ENCODE peak calls at places on chromosomes 1 and 21, in four cellular contexts. U is tibial artery, C is IMR-90, K is PC-9. Q is an unnamed sample.
A peak's percentile ranks its signal among the peaks of the same experiment; 100 is the strongest.

GRCh38 chr21:45167796-45168222 is 93.4 kb downstream of the ADARB1 start:
- DNase-seq in U (no peak), K (no peak), C (peak; percentile 78), Q (no peak)

GRCh38 chr1:92291372-92291999 is 7.3 kb downstream of the GLMN start:
- DNase-seq in C (peak; percentile 77), U (no peak), K (peak; percentile 9), Q (peak; percentile 57)

GRCh38 chr1:24505816-24506215 is 3.2 kb downstream of the RCAN3 start:
- DNase-seq in C (no peak), U (no peak), K (no peak), Q (no peak)

GRCh38 chr1:30088594-30089556 is 634.5 kb downstream of the MATN1 start:
- DNase-seq in C (no peak), K (no peak), U (no peak), Q (peak; percentile 61)

GRCh38 chr1:26275580-26276431 is 4.1 kb upstream of the SH3BGRL3 start:
- DNase-seq in C (peak; percentile 95), K (peak; percentile 69), U (peak; percentile 92), Q (peak; percentile 96)

GRCh38 chr1:180444522-180444921 is 57.9 kb downstream of the ACBD6 start:
- DNase-seq in C (no peak), U (no peak), K (no peak), Q (no peak)

GRCh38 chr1:77817368-77818209 is 38.1 kb downstream of the MIGA1 start:
- DNase-seq in U (no peak), C (peak; percentile 54), K (no peak), Q (no peak)

GRCh38 chr1:101237229-101237837 is 514 bp downstream of the S1PR1 start:
- DNase-seq in U (no peak), C (peak; percentile 75), K (no peak), Q (peak; percentile 15)

GRCh38 chr1:16491056-16491675 is 22.9 kb downstream of the RNU1-1 start:
- DNase-seq in K (no peak), U (peak; percentile 35), C (no peak), Q (no peak)

GRCh38 chr1:71015745-71016144 is 31.9 kb downstream of the PTGER3 start:
- DNase-seq in U (no peak), C (no peak), K (no peak), Q (no peak)

GRCh38 chr1:71093938-71094337 is 13.1 kb upstream of the ZRANB2 start:
- DNase-seq in K (no peak), C (peak; percentile 45), U (no peak), Q (no peak)

GRCh38 chr1:10691740-10692125 is 104.7 kb downstream of the CASZ1 start:
- DNase-seq in C (no peak), U (peak; percentile 79), K (no peak), Q (no peak)

GRCh38 chr1:14055442-14056225 is 355.6 kb downstream of the PRDM2 start:
- DNase-seq in U (no peak), C (no peak), K (no peak), Q (no peak)

GRCh38 chr1:28417441-28418277 is 48.1 kb downstream of the PHACTR4 start:
- DNase-seq in K (peak; percentile 58), C (peak; percentile 65), U (no peak), Q (no peak)

GRCh38 chr1:179817789-179818188 is 59.8 kb downstream of the TOR1AIP2 start:
- DNase-seq in K (no peak), U (peak; percentile 67), C (peak; percentile 53), Q (peak; percentile 66)

GRCh38 chr1:212260557-212261342 is 24.5 kb upstream of the PPP2R5A start:
- DNase-seq in U (no peak), C (peak; percentile 35), K (peak; percentile 58), Q (no peak)

GRCh38 chr21:42654913-42655796 is 1.7 kb downstream of the PDE9A start:
- DNase-seq in U (no peak), K (no peak), C (no peak), Q (peak; percentile 42)

GRCh38 chr1:61836649-61837048 is 94.4 kb downstream of the PATJ start:
- DNase-seq in U (peak; percentile 85), C (no peak), K (no peak), Q (no peak)

GRCh38 chr1:6891781-6892579 is 106.7 kb downstream of the CAMTA1 start:
- DNase-seq in U (no peak), K (no peak), C (no peak), Q (no peak)

GRCh38 chr1:2942410-2942809 is 78.9 kb upstream of the ACTRT2 start:
- DNase-seq in C (no peak), K (no peak), U (peak; percentile 56), Q (peak; percentile 21)

GRCh38 chr1:99917214-99917613 is 52.6 kb upstream of the SLC35A3 start:
- DNase-seq in U (no peak), K (no peak), C (no peak), Q (no peak)

GRCh38 chr1:234643111-234643849 is 33.3 kb upstream of the IRF2BP2 start:
- DNase-seq in U (no peak), C (no peak), K (no peak), Q (peak; percentile 76)

GRCh38 chr1:158706096-158706495 is 5.6 kb upstream of the OR6K2 start:
- DNase-seq in U (no peak), K (no peak), C (no peak), Q (no peak)

GRCh38 chr1:31243451-31244286 is 4.0 kb upstream of the NKAIN1 start:
- DNase-seq in K (no peak), C (peak; percentile 19), U (no peak), Q (no peak)

GRCh38 chr1:41044197-41044596 is 22.7 kb upstream of the SLFNL1 start:
- DNase-seq in K (no peak), U (no peak), C (no peak), Q (peak; percentile 39)

GRCh38 chr21:46594276-46594675 is 10.6 kb downstream of the S100B start:
- DNase-seq in C (no peak), K (no peak), U (no peak), Q (no peak)

GRCh38 chr1:204842892-204843291 is 27.8 kb upstream of the NFASC start:
- DNase-seq in C (no peak), K (no peak), U (no peak), Q (no peak)

GRCh38 chr1:163824006-163824405 is 502.3 kb downstream of the NUF2 start:
- DNase-seq in U (no peak), C (peak; percentile 43), K (no peak), Q (peak; percentile 4)

GRCh38 chr1:205271277-205271676 is 43.5 kb downstream of the TMCC2 start:
- DNase-seq in C (peak; percentile 64), U (no peak), K (no peak), Q (no peak)

GRCh38 chr1:63817152-63817667 is 43.4 kb downstream of the ROR1 start:
- DNase-seq in U (no peak), C (peak; percentile 33), K (no peak), Q (no peak)

DNA sequence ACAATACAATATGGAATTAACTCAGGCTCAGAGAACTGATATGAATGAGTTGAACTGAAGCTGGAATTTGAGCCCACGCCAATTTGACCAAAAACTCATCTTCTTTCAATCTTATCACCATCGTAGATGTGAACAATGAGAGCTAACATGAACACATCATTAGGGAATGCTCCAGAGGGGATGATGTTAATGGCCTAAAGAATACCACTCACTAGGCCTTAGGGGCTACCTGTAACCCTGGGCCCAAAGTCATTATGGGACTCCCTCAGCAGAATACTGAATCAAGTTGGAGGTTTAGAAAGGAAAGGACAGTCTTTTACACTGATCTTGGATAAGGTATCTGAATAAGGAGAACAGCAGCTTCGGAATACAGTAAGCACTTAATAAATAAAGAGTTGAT is 73.6 kb downstream of the C1orf94 start:
- DNase-seq in U (no peak), C (no peak), K (no peak), Q (no peak)
- H3K4me3 ChIP-seq in U (no peak overlapping the region), C (no peak overlapping the region), K (no peak overlapping the region), Q (no peak overlapping the region)

DNA sequence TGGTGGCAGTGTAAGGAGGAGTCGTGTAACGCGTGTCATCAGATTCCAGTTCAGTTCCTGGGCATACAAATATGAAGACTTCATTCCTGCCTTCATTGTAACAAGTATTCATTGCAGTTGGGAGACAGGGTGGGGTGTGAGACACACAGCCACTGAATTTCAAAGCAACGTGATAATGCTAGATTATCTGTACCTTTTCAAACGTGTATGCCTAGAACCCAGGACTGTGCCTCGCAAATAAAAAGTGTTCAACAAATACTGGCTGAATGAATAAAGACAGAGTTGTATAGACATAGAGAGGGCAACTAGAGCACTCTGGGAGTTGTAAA is 571 bp upstream of the YOD1 start:
- DNase-seq in U (no peak), C (no peak), K (no peak), Q (no peak)
- H3K4me1 ChIP-seq in U (peaks cover 45% of the 10 kb centered on the region), C (peaks cover 4% of the 10 kb centered on the region), K (peaks cover 42% of the 10 kb centered on the region), Q (peaks cover 39% of the 10 kb centered on the region)

GRCh38 chr1:48294656-48295055 is 72.1 kb downstream of the SLC5A9 start:
- DNase-seq in U (no peak), C (no peak), K (no peak), Q (no peak)

GRCh38 chr1:48291421-48291820 is 68.9 kb downstream of the SLC5A9 start:
- DNase-seq in K (no peak), U (no peak), C (no peak), Q (no peak)

DNA sequence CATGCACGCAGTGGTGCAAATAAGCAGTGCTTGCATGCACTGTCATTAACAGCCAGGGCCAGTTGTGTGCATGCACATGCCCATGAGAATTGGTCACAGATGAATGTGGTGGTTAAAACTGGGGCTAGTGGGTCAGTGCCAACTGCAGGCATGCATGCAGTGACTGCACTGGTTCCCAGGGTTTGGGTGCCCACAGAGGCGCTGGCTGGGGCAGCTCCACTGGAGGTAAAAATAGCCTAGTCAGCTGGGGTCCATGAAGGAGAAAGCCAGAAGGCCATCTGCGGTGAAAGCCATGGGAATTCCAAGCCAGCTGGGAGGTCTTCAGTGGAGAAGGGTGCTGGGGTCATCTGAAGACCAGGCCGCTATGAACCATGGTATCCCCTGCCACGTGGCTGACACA is 70.2 kb downstream of the SLC5A9 start:
- DNase-seq in C (no peak), U (no peak), K (no peak), Q (no peak)
- H3K4me3 ChIP-seq in C (no peak overlapping the region), U (no peak overlapping the region), K (no peak overlapping the region), Q (no peak overlapping the region)

GRCh38 chr1:207049514-207049913 is 1.5 kb downstream of the YOD1 start:
- DNase-seq in K (no peak), U (no peak), C (no peak), Q (no peak)

GRCh38 chr1:207049054-207049453 is 2.0 kb downstream of the YOD1 start:
- DNase-seq in U (no peak), C (no peak), K (no peak), Q (no peak)

GRCh38 chr1:207050428-207050767 is 610 bp downstream of the YOD1 start:
- DNase-seq in K (no peak), C (no peak), U (no peak), Q (no peak)

GRCh38 chr1:207049974-207050391 is 1.0 kb downstream of the YOD1 start:
- DNase-seq in U (no peak), K (no peak), C (peak; percentile 53), Q (no peak)

DNA sequence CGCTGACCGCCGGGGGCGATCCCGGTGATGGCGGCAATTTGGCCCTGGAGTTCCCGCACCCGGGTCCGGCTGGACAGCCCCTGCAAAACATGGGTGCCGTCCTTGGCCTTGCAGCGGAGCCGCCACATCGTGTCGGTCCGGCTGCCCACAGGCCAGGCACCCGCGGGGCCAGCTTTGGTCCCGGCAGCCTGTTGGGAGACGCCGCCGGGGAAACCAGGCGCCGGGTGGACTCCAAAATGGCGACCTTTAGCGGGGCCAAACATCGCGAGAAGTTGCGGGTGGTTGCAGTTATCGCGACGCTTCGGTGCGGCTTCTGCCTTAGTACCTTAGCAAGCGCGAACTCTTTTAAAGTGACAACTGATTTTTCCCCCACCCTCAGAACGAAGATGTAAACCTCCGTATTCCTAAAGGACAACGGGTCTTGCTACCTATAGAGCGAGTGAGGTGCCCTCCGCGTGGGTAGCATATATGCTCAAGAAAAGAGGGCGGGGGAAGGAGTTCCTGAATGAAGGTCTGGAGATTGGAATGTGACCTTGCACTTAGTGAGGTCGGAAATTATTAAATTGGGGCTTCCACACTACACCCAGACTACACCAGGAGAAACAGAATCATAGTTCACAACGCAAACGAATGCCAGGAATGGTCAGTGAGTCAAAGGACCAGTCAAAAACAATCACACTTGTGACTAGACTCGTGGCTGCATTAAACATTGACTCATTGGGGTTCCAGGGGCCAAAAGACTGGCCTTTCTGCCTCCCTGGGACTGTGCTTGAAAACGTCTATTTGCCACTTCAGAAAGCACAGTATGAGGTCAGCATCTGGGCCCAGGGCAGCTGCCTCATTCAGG is at the start of gene YOD1:
- DNase-seq in K (peak; percentile 89), U (peak; percentile 95), C (peak; percentile 88), Q (peak; percentile 95)
- H3K4me1 ChIP-seq in K (peaks cover 48% of the 10 kb centered on the region), U (peaks cover 51% of the 10 kb centered on the region), C (peaks cover 4% of the 10 kb centered on the region), Q (peaks cover 39% of the 10 kb centered on the region)